ENCODE peak calls at places on chromosome 13, in nine cellular contexts. Z, K, B, X, T, H, U, Y and W are unnamed samples.

GRCh38 chr13:35716186-35716585 is 239.7 kb upstream of the MAB21L1 start:
- DNase-seq in Z (no peak), K (no peak), B (no peak), X (no peak), T (no peak), H (no peak), U (peak; percentile 74), Y (no peak), W (no peak)

GRCh38 chr13:32417995-32418394 is 9.9 kb downstream of the N4BP2L1 start:
- DNase-seq in Z (no peak), K (no peak), B (no peak), X (no peak), T (no peak), H (no peak), U (no peak), Y (no peak), W (no peak)

GRCh38 chr13:73482556-73482955 is 423.8 kb downstream of the KLF5 start:
- DNase-seq in Z (no peak), K (no peak), B (no peak), X (no peak), T (no peak), H (no peak), U (no peak), Y (no peak), W (no peak)

GRCh38 chr13:32323912-32324311 is 8.6 kb downstream of the BRCA2 start:
- DNase-seq in Z (no peak), K (no peak), B (no peak), X (no peak), T (no peak), H (no peak), U (peak; percentile 57), Y (no peak), W (no peak)

GRCh38 chr13:112867301-112867711 is 101.7 kb upstream of the MCF2L start:
- DNase-seq in Z (no peak), K (peak; percentile 41), B (no peak), X (no peak), T (no peak), H (no peak), U (no peak), Y (no peak), W (no peak)

GRCh38 chr13:52599037-52599852 is 43.0 kb upstream of the HNRNPA1L2 start:
- DNase-seq in Z (peak; percentile 7), K (no peak), B (no peak), X (no peak), T (no peak), H (no peak), U (no peak), Y (no peak), W (no peak)

GRCh38 chr13:37602743-37603381 is 4.3 kb upstream of the POSTN start:
- DNase-seq in Z (no peak), K (no peak), B (no peak), X (no peak), T (peak; percentile 16), H (no peak), U (peak; percentile 6), Y (no peak), W (no peak)

GRCh38 chr13:69579351-69579750 is 528.3 kb upstream of the ATXN8OS start:
- DNase-seq in Z (no peak), K (no peak), B (peak; percentile 28), X (no peak), T (peak; percentile 37), H (no peak), U (peak; percentile 7), Y (no peak), W (no peak)

GRCh38 chr13:93270769-93271753 is 44.5 kb downstream of the GPC6 start:
- DNase-seq in Z (no peak), K (no peak), B (no peak), X (no peak), T (peak; percentile 16), H (no peak), U (no peak), Y (no peak), W (no peak)

GRCh38 chr13:111080642-111081041 is 34.5 kb upstream of the ARHGEF7 start:
- DNase-seq in Z (no peak), K (no peak), B (peak; percentile 50), X (no peak), T (no peak), H (no peak), U (no peak), Y (no peak), W (no peak)

GRCh38 chr13:109778102-109778542 is 8.3 kb downstream of the IRS2 start:
- DNase-seq in Z (peak; percentile 53), K (no peak), B (no peak), X (no peak), T (no peak), H (no peak), U (peak; percentile 56), Y (no peak), W (no peak)

GRCh38 chr13:42803563-42804212 is 22.3 kb downstream of the FAM216B start:
- DNase-seq in Z (no peak), K (no peak), B (no peak), X (no peak), T (no peak), H (no peak), U (no peak), Y (no peak), W (no peak)

GRCh38 chr13:43005460-43006236 is 13.6 kb upstream of the EPSTI1 start:
- DNase-seq in Z (no peak), K (no peak), B (peak; percentile 28), X (no peak), T (peak; percentile 36), H (no peak), U (peak; percentile 61), Y (no peak), W (no peak)

GRCh38 chr13:100100115-100100879 is 11.4 kb downstream of the PCCA start:
- DNase-seq in Z (peak; percentile 31), K (no peak), B (no peak), X (peak; percentile 50), T (no peak), H (peak; percentile 70), U (peak; percentile 10), Y (no peak), W (no peak)

GRCh38 chr13:113742000-113742441 is 17.0 kb upstream of the TMEM255B start:
- DNase-seq in Z (no peak), K (peak; percentile 68), B (peak; percentile 62), X (no peak), T (peak; percentile 67), H (no peak), U (peak; percentile 67), Y (peak; percentile 47), W (no peak)

GRCh38 chr13:98377635-98378378 is 199.1 kb downstream of the STK24 start:
- DNase-seq in Z (no peak), K (no peak), B (no peak), X (no peak), T (no peak), H (no peak), U (no peak), Y (no peak), W (no peak)
- H3K27ac ChIP-seq in Z (no peak overlapping the region), K (no peak overlapping the region), B (no peak overlapping the region), X (no peak overlapping the region), T (no peak overlapping the region), H (no peak overlapping the region), U (no peak overlapping the region), Y (no peak overlapping the region), W (no peak overlapping the region)

GRCh38 chr13:51040431-51040830 is 70.6 kb downstream of the C13orf42 start:
- DNase-seq in Z (no peak), K (no peak), B (no peak), X (no peak), T (no peak), H (no peak), U (no peak), Y (no peak), W (no peak)

GRCh38 chr13:51045450-51045849 is 65.6 kb downstream of the C13orf42 start:
- DNase-seq in Z (no peak), K (no peak), B (no peak), X (no peak), T (no peak), H (no peak), U (no peak), Y (no peak), W (no peak)

GRCh38 chr13:51044023-51044665 is 66.9 kb downstream of the C13orf42 start:
- DNase-seq in Z (no peak), K (no peak), B (peak; percentile 37), X (no peak), T (no peak), H (no peak), U (no peak), Y (no peak), W (no peak)

GRCh38 chr13:51041126-51041525 is 69.9 kb downstream of the C13orf42 start:
- DNase-seq in Z (no peak), K (no peak), B (no peak), X (no peak), T (no peak), H (no peak), U (no peak), Y (no peak), W (no peak)

GRCh38 chr13:51041710-51042109 is 69.4 kb downstream of the C13orf42 start:
- DNase-seq in Z (no peak), K (no peak), B (no peak), X (no peak), T (no peak), H (no peak), U (no peak), Y (no peak), W (no peak)
- H3K4me3 ChIP-seq in Z (no peak overlapping the region), K (no peak overlapping the region), B (no peak overlapping the region), X (no peak overlapping the region), T (no peak overlapping the region), H (no peak overlapping the region), U (no peak overlapping the region), Y (no peak overlapping the region), W (no peak overlapping the region)

GRCh38 chr13:45162194-45162593 is 38.7 kb downstream of the KCTD4 start:
- DNase-seq in Z (no peak), K (no peak), B (no peak), X (no peak), T (no peak), H (no peak), U (peak; percentile 38), Y (no peak), W (no peak)

DNA sequence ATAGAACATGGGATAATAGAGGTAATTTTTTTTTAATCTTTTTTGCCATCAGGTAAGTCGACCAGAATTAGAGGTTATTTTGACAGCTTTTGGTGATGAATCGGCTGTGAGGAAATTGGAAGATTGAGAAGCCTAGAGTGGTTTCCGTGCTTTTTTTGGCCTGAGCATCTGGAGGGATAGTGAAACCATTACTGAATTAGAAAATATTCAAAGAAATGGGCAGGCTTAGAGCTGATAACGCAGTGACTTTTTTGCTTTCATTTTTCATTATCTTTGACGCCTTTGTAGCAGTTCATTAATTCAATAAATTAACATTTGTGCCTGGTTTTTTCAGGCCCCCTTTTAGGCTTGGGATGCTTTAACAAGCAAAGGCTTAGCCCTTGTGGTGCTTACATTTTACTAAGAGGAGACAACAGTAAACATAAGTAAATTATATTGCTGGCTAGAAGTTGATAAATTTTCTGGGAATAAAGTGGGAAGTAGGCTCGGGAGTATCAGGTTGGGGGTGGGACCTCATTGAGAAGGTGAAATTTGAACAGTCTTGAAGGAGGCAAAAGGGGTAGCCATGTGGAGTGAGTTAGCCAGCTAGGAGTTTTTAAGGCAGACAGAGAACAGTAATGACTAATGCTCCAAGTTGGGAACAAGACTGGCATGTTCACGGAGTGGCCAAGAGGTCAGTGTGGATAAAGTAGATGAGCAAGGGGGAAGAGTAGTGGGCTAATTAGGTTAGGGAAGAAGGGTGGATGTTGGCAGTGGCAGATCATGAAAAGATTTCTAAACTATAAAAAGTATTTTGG is 36.5 kb downstream of the GTF2F2 start:
- DNase-seq in Z (no peak), K (no peak), B (no peak), X (no peak), T (no peak), H (no peak), U (no peak), Y (no peak), W (no peak)
- H3K27ac ChIP-seq in Z (no peak overlapping the region), K (no peak overlapping the region), B (peak overlapping the region; percentile 2), X (no peak overlapping the region), T (no peak overlapping the region), H (no peak overlapping the region), U (no peak overlapping the region), Y (no peak overlapping the region), W (no peak overlapping the region)

GRCh38 chr13:106118996-106119395 is 416.5 kb downstream of the EFNB2 start:
- DNase-seq in Z (no peak), K (no peak), B (no peak), X (no peak), T (no peak), H (no peak), U (no peak), Y (no peak), W (no peak)
- H3K4me3 ChIP-seq in Z (no peak overlapping the region), K (no peak overlapping the region), B (no peak overlapping the region), X (no peak overlapping the region), T (no peak overlapping the region), H (no peak overlapping the region), U (no peak overlapping the region), Y (no peak overlapping the region), W (no peak overlapping the region)